ENCODE peak calls at places on chromosome 13, in six cellular contexts. One of them, this sample, is unnamed.

GRCh38 chr13:24502567-24503375 is 9.8 kb downstream of the PARP4 start:
- DNase-seq in H9: no peak
- DNase-seq in H1: no peak
- DNase-seq in IMR-90: peak; percentile 53
- DNase-seq in neuronal stem cell: peak; percentile 24
- DNase-seq in trophoblast cell: peak; percentile 6
- DNase-seq in this sample: peak; percentile 58

GRCh38 chr13:67462098-67462497 is 232.0 kb upstream of the PCDH9 start:
- DNase-seq in trophoblast cell: no peak
- DNase-seq in H9: no peak
- DNase-seq in neuronal stem cell: no peak
- DNase-seq in IMR-90: no peak
- DNase-seq in H1: no peak
- DNase-seq in this sample: no peak

GRCh38 chr13:97506511-97506910 is 72.5 kb downstream of the RAP2A start:
- DNase-seq in H1: no peak
- DNase-seq in trophoblast cell: no peak
- DNase-seq in IMR-90: peak; percentile 74
- DNase-seq in neuronal stem cell: no peak
- DNase-seq in H9: no peak
- DNase-seq in this sample: no peak

GRCh38 chr13:28819046-28819747 is 942 bp upstream of the MTUS2 start:
- DNase-seq in neuronal stem cell: peak; percentile 31
- DNase-seq in H9: no peak
- DNase-seq in trophoblast cell: no peak
- DNase-seq in IMR-90: peak; percentile 12
- DNase-seq in H1: no peak
- DNase-seq in this sample: peak; percentile 52

GRCh38 chr13:20489185-20489820 is 36.4 kb downstream of the CRYL1 start:
- DNase-seq in IMR-90: peak; percentile 62
- DNase-seq in H9: no peak
- DNase-seq in H1: no peak
- DNase-seq in trophoblast cell: peak; percentile 27
- DNase-seq in neuronal stem cell: peak; percentile 35
- DNase-seq in this sample: peak; percentile 73

GRCh38 chr13:112473818-112474217 is 97.7 kb downstream of the SPACA7 start:
- DNase-seq in H1: no peak
- DNase-seq in IMR-90: no peak
- DNase-seq in trophoblast cell: no peak
- DNase-seq in H9: no peak
- DNase-seq in neuronal stem cell: no peak
- DNase-seq in this sample: no peak

GRCh38 chr13:39634956-39635355 is 20.5 kb upstream of the COG6 start:
- DNase-seq in H9: no peak
- DNase-seq in neuronal stem cell: no peak
- DNase-seq in H1: no peak
- DNase-seq in IMR-90: no peak
- DNase-seq in trophoblast cell: no peak
- DNase-seq in this sample: no peak

GRCh38 chr13:106651442-106651841 is 83.5 kb upstream of the ARGLU1 start:
- DNase-seq in H9: no peak
- DNase-seq in H1: no peak
- DNase-seq in neuronal stem cell: no peak
- DNase-seq in IMR-90: no peak
- DNase-seq in trophoblast cell: no peak
- DNase-seq in this sample: no peak

GRCh38 chr13:28584873-28585317 is 74.0 kb upstream of the POMP start:
- DNase-seq in IMR-90: peak; percentile 71
- DNase-seq in neuronal stem cell: no peak
- DNase-seq in trophoblast cell: no peak
- DNase-seq in H9: no peak
- DNase-seq in H1: no peak
- DNase-seq in this sample: peak; percentile 8

GRCh38 chr13:25292301-25292700 is 5.0 kb upstream of the MTMR6 start:
- DNase-seq in neuronal stem cell: no peak
- DNase-seq in trophoblast cell: no peak
- DNase-seq in H1: no peak
- DNase-seq in H9: peak; percentile 36
- DNase-seq in IMR-90: peak; percentile 47
- DNase-seq in this sample: peak; percentile 48

GRCh38 chr13:100608906-100609305 is 20.3 kb upstream of the GGACT start:
- DNase-seq in H9: no peak
- DNase-seq in neuronal stem cell: no peak
- DNase-seq in H1: no peak
- DNase-seq in trophoblast cell: no peak
- DNase-seq in IMR-90: no peak
- DNase-seq in this sample: no peak

GRCh38 chr13:44280461-44280860 is 93.2 kb upstream of the SERP2 start:
- DNase-seq in H1: no peak
- DNase-seq in neuronal stem cell: no peak
- DNase-seq in trophoblast cell: no peak
- DNase-seq in H9: no peak
- DNase-seq in IMR-90: peak; percentile 81
- DNase-seq in this sample: no peak
- H4K8ac ChIP-seq in H1: no peak overlapping the region
- H4K8ac ChIP-seq in neuronal stem cell: no peak overlapping the region
- H4K8ac ChIP-seq in trophoblast cell: no peak overlapping the region
- H4K8ac ChIP-seq in H9: no peak overlapping the region
- H4K8ac ChIP-seq in IMR-90: no peak overlapping the region
- H4K8ac ChIP-seq in this sample: no peak overlapping the region

GRCh38 chr13:32134241-32134801 is 102.7 kb downstream of the FRY start:
- DNase-seq in IMR-90: peak; percentile 73
- DNase-seq in trophoblast cell: no peak
- DNase-seq in neuronal stem cell: no peak
- DNase-seq in H1: no peak
- DNase-seq in H9: no peak
- DNase-seq in this sample: no peak
- H3K4me2 ChIP-seq in IMR-90: peak overlapping the region; percentile 26
- H3K4me2 ChIP-seq in trophoblast cell: no peak overlapping the region
- H3K4me2 ChIP-seq in neuronal stem cell: no peak overlapping the region
- H3K4me2 ChIP-seq in H1: no peak overlapping the region
- H3K4me2 ChIP-seq in H9: no peak overlapping the region
- H3K4me2 ChIP-seq in this sample: no peak overlapping the region

DNA sequence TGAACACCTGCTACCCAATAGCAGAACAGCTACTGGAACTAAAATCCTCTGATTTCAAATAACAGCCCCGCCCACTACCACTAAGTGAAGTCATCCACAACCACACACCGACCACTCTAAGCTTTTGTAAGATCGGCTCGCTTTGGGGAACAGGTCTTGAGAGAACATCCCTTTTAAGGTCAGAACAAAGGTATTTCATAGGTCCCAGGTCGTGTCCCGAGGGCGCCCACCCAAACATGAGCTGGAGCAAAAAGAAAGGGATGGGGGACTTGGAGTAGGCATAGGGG is 252 bp downstream of the ZAR1L start:
- DNase-seq in IMR-90: peak; percentile 44
- DNase-seq in H9: no peak
- DNase-seq in H1: no peak
- DNase-seq in neuronal stem cell: peak; percentile 8
- DNase-seq in trophoblast cell: no peak
- DNase-seq in this sample: peak; percentile 84
- H4K8ac ChIP-seq in IMR-90: peak overlapping the region; percentile 100
- H4K8ac ChIP-seq in H9: no peak overlapping the region
- H4K8ac ChIP-seq in H1: peak overlapping the region; percentile 96
- H4K8ac ChIP-seq in neuronal stem cell: no peak overlapping the region
- H4K8ac ChIP-seq in trophoblast cell: peak overlapping the region; percentile 84
- H4K8ac ChIP-seq in this sample: no peak overlapping the region

GRCh38 chr13:51646041-51646670 is 61.9 kb downstream of the WDFY2 start:
- DNase-seq in trophoblast cell: no peak
- DNase-seq in IMR-90: no peak
- DNase-seq in H9: peak; percentile 39
- DNase-seq in neuronal stem cell: no peak
- DNase-seq in H1: peak; percentile 38
- DNase-seq in this sample: peak; percentile 12

GRCh38 chr13:51645154-51645650 is 60.9 kb downstream of the WDFY2 start:
- DNase-seq in IMR-90: peak; percentile 57
- DNase-seq in H9: no peak
- DNase-seq in trophoblast cell: peak; percentile 24
- DNase-seq in H1: no peak
- DNase-seq in neuronal stem cell: no peak
- DNase-seq in this sample: peak; percentile 84

GRCh38 chr13:51643882-51644281 is 59.6 kb downstream of the WDFY2 start:
- DNase-seq in neuronal stem cell: no peak
- DNase-seq in H1: no peak
- DNase-seq in H9: no peak
- DNase-seq in IMR-90: peak; percentile 95
- DNase-seq in trophoblast cell: no peak
- DNase-seq in this sample: peak; percentile 74

GRCh38 chr13:51643114-51643881 is 59.0 kb downstream of the WDFY2 start:
- DNase-seq in IMR-90: peak; percentile 91
- DNase-seq in trophoblast cell: peak; percentile 82
- DNase-seq in H1: no peak
- DNase-seq in H9: no peak
- DNase-seq in neuronal stem cell: no peak
- DNase-seq in this sample: peak; percentile 89

DNA sequence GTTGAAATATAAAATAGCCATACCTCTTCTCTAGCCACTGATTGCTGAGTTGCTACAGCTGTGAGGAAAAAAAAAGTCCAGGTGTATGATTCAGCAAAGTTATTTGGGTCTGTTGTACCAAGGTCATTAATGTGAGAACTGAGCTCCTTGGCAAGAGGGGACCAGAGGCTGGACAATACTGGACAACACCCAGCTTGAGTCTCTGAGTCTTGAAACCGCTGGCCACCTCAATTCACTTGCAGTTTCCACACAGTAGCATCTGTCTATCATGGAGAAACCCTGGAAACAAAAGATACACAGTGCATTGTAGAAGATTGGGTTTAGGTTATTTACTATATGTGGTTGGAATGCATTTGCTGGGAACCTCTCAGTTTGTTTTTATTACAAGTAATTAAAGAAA is 60.4 kb downstream of the WDFY2 start:
- DNase-seq in H9: no peak
- DNase-seq in H1: no peak
- DNase-seq in IMR-90: peak; percentile 21
- DNase-seq in neuronal stem cell: no peak
- DNase-seq in trophoblast cell: no peak
- DNase-seq in this sample: peak; percentile 25
- H3K4me2 ChIP-seq in H9: no peak overlapping the region
- H3K4me2 ChIP-seq in H1: peak overlapping the region; percentile 5
- H3K4me2 ChIP-seq in IMR-90: peak overlapping the region; percentile 86
- H3K4me2 ChIP-seq in neuronal stem cell: no peak overlapping the region
- H3K4me2 ChIP-seq in trophoblast cell: peak overlapping the region; percentile 2
- H3K4me2 ChIP-seq in this sample: no peak overlapping the region

GRCh38 chr13:37059136-37059847 is at the start of gene SUPT20H:
- DNase-seq in neuronal stem cell: peak; percentile 84
- DNase-seq in H1: peak; percentile 77
- DNase-seq in trophoblast cell: peak; percentile 93
- DNase-seq in H9: peak; percentile 96
- DNase-seq in IMR-90: peak; percentile 88
- DNase-seq in this sample: peak; percentile 96
- H4K8ac ChIP-seq in neuronal stem cell: no peak within 1 kb of the TSS
- H4K8ac ChIP-seq in H1: peak within 1 kb of the TSS; percentile 64
- H4K8ac ChIP-seq in trophoblast cell: peak within 1 kb of the TSS; percentile 98
- H4K8ac ChIP-seq in H9: no peak within 1 kb of the TSS
- H4K8ac ChIP-seq in IMR-90: peak within 1 kb of the TSS; percentile 87
- H4K8ac ChIP-seq in this sample: peak within 1 kb of the TSS; percentile 65